ENCODE peak calls at places on chromosomes 1 and 21, in four cellular contexts. One of them, this sample, is unnamed.

GRCh38 chr1:89873757-89874156 is 52.9 kb downstream of the LRRC8D start:
- DNase-seq in kidney: no peak
- DNase-seq in suprapubic skin: no peak
- DNase-seq in neural progenitor cell: no peak
- DNase-seq in this sample: no peak

GRCh38 chr1:220182656-220183055 is 88.7 kb downstream of the IARS2 start:
- DNase-seq in kidney: no peak
- DNase-seq in suprapubic skin: no peak
- DNase-seq in neural progenitor cell: no peak
- DNase-seq in this sample: no peak

GRCh38 chr1:153563991-153564390 is 1.7 kb downstream of the S100A2 start:
- DNase-seq in kidney: peak; percentile 45
- DNase-seq in suprapubic skin: no peak
- DNase-seq in neural progenitor cell: no peak
- DNase-seq in this sample: no peak

GRCh38 chr1:209772116-209772515 is 12.2 kb downstream of the C1orf74 start:
- DNase-seq in kidney: no peak
- DNase-seq in suprapubic skin: no peak
- DNase-seq in neural progenitor cell: no peak
- DNase-seq in this sample: no peak

GRCh38 chr1:58446368-58446767 is 100.2 kb downstream of the OMA1 start:
- DNase-seq in kidney: no peak
- DNase-seq in suprapubic skin: no peak
- DNase-seq in neural progenitor cell: no peak
- DNase-seq in this sample: no peak

GRCh38 chr21:26632691-26633090 is 59.6 kb upstream of the CYYR1 start:
- DNase-seq in kidney: no peak
- DNase-seq in suprapubic skin: no peak
- DNase-seq in neural progenitor cell: no peak
- DNase-seq in this sample: no peak

GRCh38 chr21:41634858-41635257 is 126.9 kb upstream of the TMPRSS2 start:
- DNase-seq in kidney: no peak
- DNase-seq in suprapubic skin: no peak
- DNase-seq in neural progenitor cell: no peak
- DNase-seq in this sample: no peak

GRCh38 chr1:205582471-205583291 is 49.1 kb downstream of the ELK4 start:
- DNase-seq in kidney: peak; percentile 82
- DNase-seq in suprapubic skin: peak; percentile 65
- DNase-seq in neural progenitor cell: no peak
- DNase-seq in this sample: no peak

GRCh38 chr1:180234369-180235076 is 4.5 kb downstream of the LHX4 start:
- DNase-seq in kidney: no peak
- DNase-seq in suprapubic skin: peak; percentile 51
- DNase-seq in neural progenitor cell: peak; percentile 87
- DNase-seq in this sample: no peak

GRCh38 chr1:167566766-167567165 is 13.2 kb upstream of the CREG1 start:
- DNase-seq in kidney: no peak
- DNase-seq in suprapubic skin: no peak
- DNase-seq in neural progenitor cell: no peak
- DNase-seq in this sample: no peak

GRCh38 chr1:16152521-16153087 is 3.3 kb downstream of the EPHA2 start:
- DNase-seq in kidney: peak; percentile 88
- DNase-seq in suprapubic skin: no peak
- DNase-seq in neural progenitor cell: peak; percentile 82
- DNase-seq in this sample: peak; percentile 60

GRCh38 chr1:187641463-187641862 is 812.7 kb downstream of the PLA2G4A start:
- DNase-seq in kidney: no peak
- DNase-seq in suprapubic skin: no peak
- DNase-seq in neural progenitor cell: peak; percentile 51
- DNase-seq in this sample: no peak

GRCh38 chr1:66282343-66282852 is 251.6 kb upstream of the SGIP1 start:
- DNase-seq in kidney: no peak
- DNase-seq in suprapubic skin: no peak
- DNase-seq in neural progenitor cell: no peak
- DNase-seq in this sample: no peak

GRCh38 chr1:33810571-33810970 is 53.3 kb upstream of the HMGB4 start:
- DNase-seq in kidney: no peak
- DNase-seq in suprapubic skin: no peak
- DNase-seq in neural progenitor cell: no peak
- DNase-seq in this sample: no peak

GRCh38 chr1:155052412-155053400 is 1.6 kb downstream of the ADAM15 start:
- DNase-seq in kidney: peak; percentile 82
- DNase-seq in suprapubic skin: no peak
- DNase-seq in neural progenitor cell: peak; percentile 32
- DNase-seq in this sample: peak; percentile 67
- TF ChIP-seq CTCF in kidney: no peak
- TF ChIP-seq CTCF in suprapubic skin: no peak
- TF ChIP-seq CTCF in neural progenitor cell: peak; percentile 42
- TF ChIP-seq CTCF in this sample: no peak

GRCh38 chr1:48221122-48221521 is 1.4 kb upstream of the SLC5A9 start:
- DNase-seq in kidney: no peak
- DNase-seq in suprapubic skin: no peak
- DNase-seq in neural progenitor cell: no peak
- DNase-seq in this sample: no peak

GRCh38 chr1:48219803-48220202 is 2.7 kb upstream of the SLC5A9 start:
- DNase-seq in kidney: no peak
- DNase-seq in suprapubic skin: no peak
- DNase-seq in neural progenitor cell: no peak
- DNase-seq in this sample: no peak

GRCh38 chr1:48223372-48224081 is 1.0 kb downstream of the SLC5A9 start:
- DNase-seq in kidney: no peak
- DNase-seq in suprapubic skin: no peak
- DNase-seq in neural progenitor cell: no peak
- DNase-seq in this sample: no peak

GRCh38 chr1:48221657-48222056 is 859 bp upstream of the SLC5A9 start:
- DNase-seq in kidney: no peak
- DNase-seq in suprapubic skin: no peak
- DNase-seq in neural progenitor cell: no peak
- DNase-seq in this sample: no peak

GRCh38 chr1:48222501-48223242 is at the start of gene SLC5A9:
- DNase-seq in kidney: no peak
- DNase-seq in suprapubic skin: no peak
- DNase-seq in neural progenitor cell: no peak
- DNase-seq in this sample: no peak
- H3K27ac ChIP-seq in kidney: peak within 1 kb of the TSS; percentile 69
- H3K27ac ChIP-seq in suprapubic skin: no peak within 1 kb of the TSS
- H3K27ac ChIP-seq in neural progenitor cell: no peak within 1 kb of the TSS
- H3K27ac ChIP-seq in this sample: no peak within 1 kb of the TSS

GRCh38 chr1:160438320-160438918 is 38.1 kb downstream of the VANGL2 start:
- DNase-seq in kidney: no peak
- DNase-seq in suprapubic skin: no peak
- DNase-seq in neural progenitor cell: no peak
- DNase-seq in this sample: no peak
- H3K4me1 ChIP-seq in kidney: no peaks in the 10 kb centered on the region
- H3K4me1 ChIP-seq in suprapubic skin: no peaks in the 10 kb centered on the region
- H3K4me1 ChIP-seq in neural progenitor cell: no peaks in the 10 kb centered on the region
- H3K4me1 ChIP-seq in this sample: no peaks in the 10 kb centered on the region

DNA sequence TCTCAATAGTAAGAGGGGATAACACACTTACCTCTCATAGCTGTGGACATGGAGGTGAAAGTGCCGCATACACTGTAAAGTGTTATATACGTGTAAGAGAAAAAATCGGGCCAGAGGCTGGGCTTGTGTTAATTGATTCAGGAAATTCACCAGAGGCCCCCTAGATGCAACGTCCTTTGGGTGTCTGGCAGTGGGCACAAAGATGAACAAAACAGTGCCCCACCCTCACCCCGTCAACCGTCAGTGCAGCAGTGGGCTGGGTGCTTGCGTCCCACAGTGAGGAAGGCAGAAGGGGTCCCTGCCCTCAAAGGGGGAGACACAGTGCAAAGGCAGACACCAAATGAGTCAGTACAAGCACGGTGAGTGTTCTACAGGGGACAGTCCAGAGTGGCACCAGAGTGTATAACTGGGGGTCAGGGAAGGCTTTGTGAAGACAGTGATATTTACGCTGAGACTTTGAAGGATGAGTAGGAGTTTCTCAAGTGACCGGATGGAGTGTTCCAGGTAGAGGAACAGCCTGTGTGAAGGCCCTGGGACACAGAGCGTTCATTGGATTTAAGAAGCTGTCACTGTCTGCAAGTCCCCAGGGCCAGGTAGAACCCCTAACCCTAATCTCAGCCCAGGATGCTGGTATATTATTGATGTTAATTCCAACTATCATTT is 6.6 kb upstream of the MTFR1L start:
- DNase-seq in kidney: peak; percentile 22
- DNase-seq in suprapubic skin: no peak
- DNase-seq in neural progenitor cell: no peak
- DNase-seq in this sample: no peak
- TF ChIP-seq CTCF in kidney: no peak
- TF ChIP-seq CTCF in suprapubic skin: no peak
- TF ChIP-seq CTCF in neural progenitor cell: no peak
- TF ChIP-seq CTCF in this sample: no peak

DNA sequence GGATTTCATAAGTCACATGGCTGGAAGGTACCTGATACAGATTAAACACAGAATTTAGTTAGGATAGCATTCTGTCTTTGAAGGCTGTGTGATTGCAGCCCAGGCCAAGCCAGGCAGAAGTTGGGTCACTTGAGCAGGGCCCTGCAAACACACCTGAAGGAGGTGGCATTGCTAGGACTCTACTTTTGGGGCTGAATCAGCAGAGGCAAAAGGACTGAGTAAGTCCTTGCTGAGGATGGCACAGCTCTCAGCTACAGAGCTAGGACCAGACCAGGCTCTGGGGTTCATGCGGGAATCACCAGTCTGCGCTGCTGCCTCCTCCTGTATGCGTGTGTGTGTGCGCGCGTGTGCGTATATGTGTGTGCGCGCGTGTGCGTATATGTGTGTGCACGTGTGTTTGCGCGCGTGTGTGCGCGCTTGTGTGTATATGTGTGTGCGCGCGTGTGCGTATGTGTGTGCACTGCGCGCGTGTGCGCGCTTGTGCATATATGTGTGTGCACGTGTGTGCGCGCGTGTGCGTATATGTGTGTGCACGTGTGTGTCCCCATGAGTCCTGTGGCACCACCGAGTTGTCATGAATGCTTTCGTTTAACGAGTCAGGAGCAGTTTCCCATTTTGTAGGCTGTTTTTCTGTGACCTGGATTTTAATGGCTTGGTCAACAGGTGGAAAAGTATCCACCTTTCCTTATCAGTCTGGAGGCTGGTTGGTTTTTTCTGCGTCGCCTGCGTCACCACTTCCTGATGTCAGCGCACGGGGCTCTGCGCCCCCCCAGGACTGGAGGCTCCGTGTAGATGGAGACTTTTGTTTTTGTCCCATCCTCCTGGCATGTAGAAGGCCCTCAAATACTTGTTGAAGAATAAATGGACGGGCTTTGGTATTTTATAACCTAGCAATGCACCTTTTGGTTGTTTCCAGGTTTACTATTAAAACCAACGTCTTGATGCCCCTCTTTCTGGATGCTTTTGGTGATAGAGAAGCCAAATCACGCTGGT is 34.7 kb downstream of the ADARB1 start:
- DNase-seq in kidney: no peak
- DNase-seq in suprapubic skin: no peak
- DNase-seq in neural progenitor cell: no peak
- DNase-seq in this sample: no peak
- H3K27ac ChIP-seq in kidney: no peak overlapping the region
- H3K27ac ChIP-seq in suprapubic skin: no peak overlapping the region
- H3K27ac ChIP-seq in neural progenitor cell: no peak overlapping the region
- H3K27ac ChIP-seq in this sample: peak overlapping the region; percentile 78

GRCh38 chr1:68211781-68212180 is 20.5 kb downstream of the WLS start:
- DNase-seq in kidney: no peak
- DNase-seq in suprapubic skin: no peak
- DNase-seq in neural progenitor cell: peak; percentile 77
- DNase-seq in this sample: no peak

GRCh38 chr1:68217060-68217554 is 15.2 kb downstream of the WLS start:
- DNase-seq in kidney: no peak
- DNase-seq in suprapubic skin: no peak
- DNase-seq in neural progenitor cell: peak; percentile 94
- DNase-seq in this sample: no peak

GRCh38 chr1:68216088-68216487 is 16.2 kb downstream of the WLS start:
- DNase-seq in kidney: no peak
- DNase-seq in suprapubic skin: no peak
- DNase-seq in neural progenitor cell: no peak
- DNase-seq in this sample: no peak

GRCh38 chr1:68210829-68211228 is 21.5 kb downstream of the WLS start:
- DNase-seq in kidney: no peak
- DNase-seq in suprapubic skin: no peak
- DNase-seq in neural progenitor cell: peak; percentile 55
- DNase-seq in this sample: no peak

GRCh38 chr1:68213843-68214242 is 18.5 kb downstream of the WLS start:
- DNase-seq in kidney: peak; percentile 76
- DNase-seq in suprapubic skin: peak; percentile 89
- DNase-seq in neural progenitor cell: no peak
- DNase-seq in this sample: peak; percentile 77
- H3K4me1 ChIP-seq in kidney: peaks cover 7% of the 10 kb centered on the region
- H3K4me1 ChIP-seq in suprapubic skin: peaks cover 56% of the 10 kb centered on the region
- H3K4me1 ChIP-seq in neural progenitor cell: peaks cover 81% of the 10 kb centered on the region
- H3K4me1 ChIP-seq in this sample: peaks cover 80% of the 10 kb centered on the region

GRCh38 chr1:75794382-75794781 is 2.3 kb upstream of the MSH4 start:
- DNase-seq in kidney: no peak
- DNase-seq in suprapubic skin: no peak
- DNase-seq in neural progenitor cell: peak; percentile 9
- DNase-seq in this sample: no peak
- TF ChIP-seq CTCF in kidney: no peak
- TF ChIP-seq CTCF in suprapubic skin: no peak
- TF ChIP-seq CTCF in neural progenitor cell: no peak
- TF ChIP-seq CTCF in this sample: no peak

This sample was measured in left ventricle myocardium inferior.